ENCODE peak calls at places on chromosomes 7 and 10, in five cellular contexts. U is fibroblast of lung, M is sigmoid colon, P is body of pancreas, Z is cardiac muscle cell. E is an unnamed sample. For H3K4me1 and H3K9me3, the result is how much of the 10 kb centered on the place peaks cover.

GRCh38 chr10:128709975-128710794 is 584.0 kb upstream of the MKI67 start:
- DNase-seq in U (no peak), M (no peak), P (no peak), Z (no peak), E (no peak)

GRCh38 chr7:157875230-157876179 is 538.7 kb downstream of the DNAJB6 start:
- DNase-seq in U (no peak), M (no peak), P (no peak), Z (peak), E (no peak)

GRCh38 chr10:49408437-49409306 is 12.8 kb upstream of the DRGX start:
- DNase-seq in U (no peak), M (no peak), P (peak), Z (peak), E (no peak)

GRCh38 chr7:121960678-121961461 is 87.9 kb downstream of the PTPRZ1 start:
- DNase-seq in U (peak), M (no peak), P (no peak), Z (no peak), E (no peak)

GRCh38 chr10:101018600-101019439 is 12.1 kb downstream of the PDZD7 start:
- DNase-seq in U (peak), M (no peak), P (peak), Z (peak), E (peak)

GRCh38 chr10:86316274-86316835 is 50.2 kb downstream of the GRID1 start:
- DNase-seq in U (no peak), M (peak), P (no peak), Z (no peak), E (no peak)

GRCh38 chr10:34580214-34580613 is 234.9 kb downstream of the PARD3 start:
- DNase-seq in U (no peak), M (no peak), P (no peak), Z (no peak), E (no peak)

GRCh38 chr10:127694580-127695193 is 42.3 kb upstream of the FOXI2 start:
- DNase-seq in U (no peak), M (no peak), P (peak), Z (peak), E (peak)

GRCh38 chr7:88226886-88227516 is 7.2 kb upstream of the SRI start:
- DNase-seq in U (peak), M (no peak), P (peak), Z (no peak), E (peak)

GRCh38 chr7:107021600-107021999 is 22.9 kb upstream of the PRKAR2B start:
- DNase-seq in U (no peak), M (no peak), P (no peak), Z (no peak), E (no peak)

GRCh38 chr7:774161-775109 is 47.4 kb upstream of the PRKAR1B start:
- DNase-seq in U (peak), M (no peak), P (peak), Z (peak), E (peak)

GRCh38 chr7:102284891-102285540 is 1.7 kb upstream of the SH2B2 start:
- DNase-seq in U (no peak), M (peak), P (peak), Z (no peak), E (peak)

GRCh38 chr10:103592186-103593021 is 98.9 kb downstream of the NEURL1 start:
- DNase-seq in U (peak), M (no peak), P (peak), Z (peak), E (no peak)

GRCh38 chr10:78741541-78741940 is 327.2 kb upstream of the ZMIZ1 start:
- DNase-seq in U (peak), M (no peak), P (peak), Z (no peak), E (no peak)

GRCh38 chr7:138125598-138126111 is 49.4 kb downstream of the AKR1D1 start:
- DNase-seq in U (peak), M (no peak), P (no peak), Z (no peak), E (no peak)

GRCh38 chr7:29563590-29564454 is at the start of gene PRR15:
- DNase-seq in U (peak), M (peak), P (peak), Z (peak), E (no peak)

GRCh38 chr7:35802102-35802466 is 1.2 kb downstream of the SEPTIN7 start:
- DNase-seq in U (no peak), M (no peak), P (no peak), Z (no peak), E (no peak)
- TF ChIP-seq CTCF in U (no peak), M (no peak), P (no peak), Z (no peak), E (peak)

DNA sequence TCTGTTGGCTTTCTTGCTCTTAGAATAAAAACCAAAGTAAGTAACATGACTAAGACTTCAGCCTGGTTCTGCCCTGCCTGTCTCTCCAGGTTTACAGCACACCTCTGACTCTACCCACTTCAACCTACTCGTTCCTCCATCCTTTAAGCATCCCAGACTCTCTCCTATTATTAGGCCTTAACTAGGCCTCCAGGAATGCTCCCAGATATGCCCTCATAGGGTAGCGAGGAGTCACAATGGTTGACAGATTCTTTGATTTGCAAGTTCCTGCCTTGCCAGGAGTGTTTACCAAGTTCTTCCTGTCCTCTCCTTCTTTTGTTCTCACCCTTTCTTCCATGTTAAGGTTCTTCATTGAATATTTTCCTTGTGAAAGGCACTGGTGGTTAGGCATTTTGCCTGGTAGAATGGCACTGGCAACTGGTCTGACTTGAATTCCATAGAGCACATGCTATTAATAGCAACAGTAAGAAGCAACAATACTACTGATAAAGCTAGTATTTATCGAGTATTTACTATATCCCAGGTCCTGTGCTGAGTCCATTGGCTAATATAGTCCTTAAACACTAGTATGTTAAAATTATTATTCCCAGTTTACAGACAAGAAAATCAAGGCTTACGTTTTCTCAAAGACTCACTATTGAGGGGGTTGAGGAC is 327.9 kb upstream of the PRKCQ start:
- DNase-seq in U (no peak), M (no peak), P (no peak), Z (no peak), E (no peak)
- H3K4me1 ChIP-seq in U (under half), M (under half), P (under half), Z (under half), E (under half)

DNA sequence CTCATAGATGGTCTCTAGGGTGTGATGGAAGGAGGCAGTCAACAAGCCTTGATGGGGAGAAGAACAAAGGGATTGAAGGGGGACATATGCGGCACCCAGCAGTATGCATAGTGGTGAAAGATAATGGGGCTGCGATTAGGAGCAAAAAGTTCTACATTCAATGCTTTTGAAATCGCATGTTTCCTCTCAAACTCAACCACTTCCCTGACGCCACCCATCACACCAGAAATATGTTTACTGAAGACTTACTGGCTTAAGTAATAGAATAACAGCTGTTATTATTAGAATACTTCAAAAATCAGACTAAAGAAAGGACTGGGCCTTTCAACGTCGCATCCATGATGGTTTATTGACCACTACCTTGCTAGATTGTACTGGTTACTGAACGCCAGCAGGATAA is 31.5 kb downstream of the MKRN1 start:
- DNase-seq in U (no peak), M (peak), P (no peak), Z (no peak), E (no peak)
- H3K9me3 ChIP-seq in U (under half), M (under half), P (under half), Z (under half), E (under half)

GRCh38 chr7:70720191-70720873 is 411.6 kb upstream of the GALNT17 start:
- DNase-seq in U (no peak), M (no peak), P (no peak), Z (no peak), E (no peak)
- TF ChIP-seq CTCF in U (no peak), M (no peak), P (no peak), Z (no peak), E (no peak)

DNA sequence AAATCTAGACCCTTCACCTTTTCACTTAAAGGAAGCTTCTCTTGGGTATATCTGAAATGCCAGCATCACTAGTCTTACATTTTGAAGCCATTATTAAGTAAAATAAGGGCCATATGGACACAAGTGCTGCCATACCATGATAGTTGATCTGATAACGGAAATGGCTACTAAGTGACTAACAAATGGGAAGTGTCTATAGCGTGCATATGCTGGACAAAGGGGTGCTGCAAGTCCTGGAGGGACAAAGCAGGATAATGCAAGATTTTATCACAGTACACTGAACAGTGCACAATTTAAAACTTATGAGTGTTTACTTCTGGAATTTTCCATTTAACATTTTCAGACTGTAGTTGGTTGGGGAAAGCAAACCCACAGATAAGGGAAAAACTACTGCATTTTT is 117.9 kb downstream of the ELMO1 start:
- DNase-seq in U (no peak), M (no peak), P (no peak), Z (no peak), E (no peak)
- H3K4me1 ChIP-seq in U (under half), M (under half), P (under half), Z (under half), E (under half)